ENCODE peak calls at places on chromosomes 11 and 22, in seven cellular contexts. A, D, Q, K, L, P and C are unnamed samples. For H3K4me1, the result is how much of the 10 kb centered on the place peaks cover.

GRCh38 chr11:61477734-61478148 is 30.8 kb upstream of the LRRC10B start:
- DNase-seq in A (peak), D (peak), Q (peak), K (peak), L (peak), P (peak), C (peak)

GRCh38 chr11:114395776-114396175 is 4.5 kb downstream of the C11orf71 start:
- DNase-seq in A (no peak), D (no peak), Q (no peak), K (no peak), L (no peak), P (no peak), C (no peak)

GRCh38 chr11:92225563-92226308 is 1.1 kb downstream of the FAT3 start:
- DNase-seq in A (peak), D (no peak), Q (peak), K (peak), L (peak), P (no peak), C (peak)

GRCh38 chr11:8328848-8329330 is 65.2 kb upstream of the LMO1 start:
- DNase-seq in A (peak), D (peak), Q (peak), K (peak), L (peak), P (peak), C (peak)

GRCh38 chr11:74806267-74806666 is 57.6 kb downstream of the RNF169 start:
- DNase-seq in A (no peak), D (no peak), Q (no peak), K (no peak), L (no peak), P (no peak), C (no peak)

GRCh38 chr11:73792584-73792983 is 4.9 kb downstream of the MRPL48 start:
- DNase-seq in A (no peak), D (no peak), Q (no peak), K (no peak), L (no peak), P (no peak), C (no peak)

GRCh38 chr11:62444271-62444833 is 25.5 kb downstream of the SCGB1A1 start:
- DNase-seq in A (no peak), D (no peak), Q (peak), K (peak), L (peak), P (no peak), C (peak)

GRCh38 chr22:19891350-19892248 is 36.9 kb upstream of the GNB1L start:
- DNase-seq in A (no peak), D (no peak), Q (peak), K (no peak), L (no peak), P (peak), C (peak)

GRCh38 chr11:34921156-34921555 is 4.7 kb downstream of the PDHX start:
- DNase-seq in A (no peak), D (no peak), Q (no peak), K (no peak), L (no peak), P (no peak), C (no peak)

DNA sequence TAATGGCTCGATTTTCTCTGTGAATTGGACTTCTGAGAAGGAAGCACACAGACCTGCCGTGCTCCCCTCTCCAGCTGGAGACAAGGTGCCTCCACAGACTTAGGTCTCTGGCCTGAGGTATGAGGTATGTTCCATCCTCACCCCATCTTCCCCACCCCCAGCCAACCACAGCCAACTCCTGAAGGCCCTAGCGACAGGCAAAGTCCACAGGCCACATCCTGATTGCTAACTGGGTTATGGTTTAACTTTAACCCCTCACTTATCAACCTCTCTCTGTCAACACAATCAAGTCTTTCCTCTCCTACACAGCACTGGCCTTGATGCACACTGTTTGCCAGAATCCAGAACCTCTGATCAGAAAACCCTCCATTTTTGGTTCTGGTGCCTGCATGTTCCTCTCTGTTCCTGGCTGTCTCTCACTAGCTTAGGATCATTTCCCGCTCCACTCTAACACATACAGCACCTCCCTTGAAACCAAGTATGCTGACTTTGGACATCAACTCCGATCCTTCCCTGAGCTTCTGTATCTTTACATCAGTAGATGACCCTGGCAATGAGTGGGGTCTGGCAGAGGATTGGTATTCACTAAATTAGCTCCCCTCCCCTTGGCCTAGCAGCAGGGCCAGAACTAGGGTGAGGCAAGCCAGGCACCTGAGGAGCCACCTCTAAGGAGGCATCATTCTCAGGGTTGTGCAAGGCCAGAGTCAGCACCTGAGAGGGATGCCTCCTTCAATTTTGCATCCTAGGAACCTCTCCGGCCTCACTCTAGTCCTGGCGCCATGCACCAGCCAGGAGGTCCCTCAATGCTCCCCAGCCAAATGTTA is 22.0 kb downstream of the JAML start:
- DNase-seq in A (no peak), D (no peak), Q (no peak), K (no peak), L (no peak), P (peak), C (no peak)
- H3K4me1 ChIP-seq in A (under half), D (under half), Q (under half), K (under half), L (under half), P (under half), C (under half)

DNA sequence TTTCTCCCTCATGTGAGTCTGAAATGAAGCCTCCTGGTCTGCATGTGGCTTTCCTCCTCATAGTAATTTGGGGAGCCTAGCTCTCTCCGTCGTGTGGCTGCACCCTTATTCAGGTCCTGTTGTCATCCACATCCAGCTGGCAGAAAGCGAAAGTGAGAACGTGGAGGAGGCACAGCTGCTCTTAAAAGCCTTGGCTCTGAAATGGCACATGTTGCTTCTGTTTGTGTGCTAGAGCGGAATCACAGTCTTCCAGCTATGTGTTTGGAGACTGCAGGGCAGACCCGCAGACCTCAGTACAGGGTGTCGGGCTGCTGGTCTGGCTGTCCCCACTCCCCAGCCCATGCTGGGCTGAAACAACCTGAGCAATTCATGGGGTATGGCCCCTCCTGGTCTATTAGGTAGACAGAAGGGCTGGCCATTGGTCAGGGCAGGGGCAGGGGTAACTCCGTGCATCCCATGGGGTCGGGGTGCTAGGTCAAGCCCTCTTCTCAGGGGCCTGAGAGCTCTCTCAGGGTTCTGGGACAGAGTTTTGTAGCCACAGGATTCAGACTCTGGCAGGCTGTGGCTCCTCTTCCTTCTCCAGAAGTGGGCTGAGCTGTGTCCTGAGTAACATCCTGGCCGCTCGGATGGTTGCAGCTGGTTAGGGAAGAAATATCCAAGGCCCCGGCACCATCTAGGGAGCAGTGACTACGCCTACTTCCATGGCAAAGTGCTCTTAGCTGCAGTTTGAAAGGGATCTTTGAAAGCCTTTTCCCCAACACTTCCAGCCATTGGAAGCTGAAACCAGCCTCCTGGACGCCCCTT is 50.6 kb downstream of the C11orf96 start:
- DNase-seq in A (no peak), D (no peak), Q (peak), K (peak), L (peak), P (peak), C (no peak)
- H3K4me1 ChIP-seq in A (under half), D (under half), Q (under half), K (under half), L (under half), P (under half), C (under half)

DNA sequence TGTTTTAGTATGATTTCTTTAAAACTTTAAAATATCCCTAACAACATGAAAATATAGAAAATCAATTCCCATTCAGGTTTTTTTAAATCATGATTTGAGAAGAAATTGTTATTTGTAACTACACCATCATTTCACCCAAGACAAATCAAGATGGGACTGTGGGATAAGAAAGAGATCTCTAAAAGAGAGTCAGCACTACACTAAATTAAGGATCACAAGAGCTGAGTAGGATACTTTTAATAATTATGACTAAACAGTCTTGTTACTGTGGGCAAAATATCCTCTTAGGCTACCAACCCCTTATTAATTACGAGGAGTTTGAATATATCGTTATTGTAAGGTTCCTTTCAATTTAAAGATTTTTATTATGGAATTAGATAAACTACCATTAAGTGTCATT is 3.0 kb downstream of the GAS2 start:
- DNase-seq in A (no peak), D (no peak), Q (no peak), K (no peak), L (no peak), P (no peak), C (no peak)
- H3K4me1 ChIP-seq in A (under half), D (under half), Q (under half), K (under half), L (under half), P (under half), C (under half)

GRCh38 chr11:57775474-57775873 is 13.9 kb downstream of the CTNND1 start:
- DNase-seq in A (no peak), D (no peak), Q (no peak), K (no peak), L (peak), P (no peak), C (no peak)

GRCh38 chr11:57778318-57779037 is 16.9 kb downstream of the CTNND1 start:
- DNase-seq in A (peak), D (peak), Q (peak), K (peak), L (peak), P (no peak), C (peak)

GRCh38 chr11:57776101-57776511 is 14.5 kb downstream of the CTNND1 start:
- DNase-seq in A (no peak), D (no peak), Q (no peak), K (no peak), L (peak), P (no peak), C (no peak)

GRCh38 chr11:57777969-57778317 is 16.3 kb downstream of the CTNND1 start:
- DNase-seq in A (peak), D (peak), Q (no peak), K (no peak), L (peak), P (no peak), C (no peak)

GRCh38 chr11:57776577-57776976 is 15.0 kb downstream of the CTNND1 start:
- DNase-seq in A (no peak), D (no peak), Q (no peak), K (no peak), L (no peak), P (no peak), C (no peak)
- H3K4me1 ChIP-seq in A (under half), D (half or more), Q (under half), K (half or more), L (half or more), P (under half), C (under half)

GRCh38 chr11:64369440-64370135 is 10.6 kb downstream of the RPS6KA4 start:
- DNase-seq in A (no peak), D (no peak), Q (no peak), K (no peak), L (no peak), P (no peak), C (no peak)
- H3K4me1 ChIP-seq in A (under half), D (under half), Q (under half), K (under half), L (under half), P (under half), C (under half)